ENCODE peak calls at places on chromosomes 7 and 10, in seven cellular contexts. T is NCI-H774; H is effector CD4-positive, alpha-beta T cell; E is NCI-H460; N is CD8-positive, alpha-beta T cell; F is HS-5; U is kidney tubule cell. X is an unnamed sample.

GRCh38 chr7:2605608-2606538 is 25.9 kb upstream of the TTYH3 start:
- DNase-seq in N (no peak), T (no peak), E (no peak), H (no peak), U (no peak), F (no peak), X (no peak)

GRCh38 chr7:110514973-110515372 is 576.0 kb upstream of the LRRN3 start:
- DNase-seq in F (no peak), E (no peak), U (no peak), H (no peak), T (no peak), N (no peak), X (no peak)

GRCh38 chr7:108094933-108095710 is 35.0 kb downstream of the LAMB4 start:
- DNase-seq in U (peak), H (no peak), N (no peak), T (peak), E (no peak), F (peak), X (peak)

GRCh38 chr10:46547881-46548780 is 8.3 kb downstream of the GPRIN2 start:
- DNase-seq in H (no peak), F (no peak), N (no peak), T (no peak), E (no peak), U (peak), X (no peak)

GRCh38 chr10:96439655-96440217 is 74.0 kb downstream of the TLL2 start:
- DNase-seq in H (no peak), F (no peak), E (no peak), U (no peak), N (no peak), T (no peak), X (no peak)

GRCh38 chr10:86523348-86523747 is 1.8 kb upstream of the WAPL start:
- DNase-seq in H (no peak), N (no peak), E (peak), F (no peak), U (peak), T (no peak), X (no peak)

GRCh38 chr7:46218461-46219202 is 297.6 kb upstream of the IGFBP3 start:
- DNase-seq in T (no peak), H (no peak), F (no peak), E (no peak), U (no peak), N (no peak), X (no peak)

GRCh38 chr7:137564677-137565076 is 221.1 kb upstream of the PTN start:
- DNase-seq in U (no peak), F (no peak), N (no peak), E (no peak), H (no peak), T (no peak), X (no peak)

GRCh38 chr10:69065406-69066361 is 22.2 kb upstream of the SRGN start:
- DNase-seq in E (no peak), U (peak), N (no peak), F (no peak), H (no peak), T (no peak), X (no peak)

GRCh38 chr7:35255417-35255798 is 1.5 kb upstream of the TBX20 start:
- DNase-seq in N (no peak), T (no peak), F (no peak), H (no peak), E (no peak), U (no peak), X (no peak)

GRCh38 chr7:144854839-144855424 is 19.1 kb upstream of the TPK1 start:
- DNase-seq in F (no peak), U (peak), N (no peak), E (peak), T (peak), H (no peak), X (peak)

GRCh38 chr7:7902845-7903244 is 65.8 kb upstream of the GLCCI1 start:
- DNase-seq in E (no peak), U (no peak), F (no peak), N (no peak), H (no peak), T (no peak), X (peak)